ENCODE peak calls at places on chromosomes 13 and 19, in six cellular contexts. G, X, M, B, V and A are unnamed samples.

GRCh38 chr13:33230178-33230881 is 55.2 kb downstream of the STARD13 start:
- DNase-seq in G (peak; percentile 62), X (peak; percentile 59), M (no peak), B (no peak), V (no peak), A (no peak)

GRCh38 chr19:11578342-11579142 is 1.1 kb upstream of the ACP5 start:
- DNase-seq in G (no peak), X (no peak), M (peak; percentile 56), B (no peak), V (peak; percentile 66), A (no peak)

GRCh38 chr19:44570984-44571684 is 41.7 kb upstream of the CEACAM20 start:
- DNase-seq in G (peak; percentile 87), X (peak; percentile 75), M (peak; percentile 77), B (peak; percentile 81), V (peak; percentile 69), A (peak; percentile 75)

GRCh38 chr19:11674067-11674492 is 64.7 kb downstream of the ZNF823 start:
- DNase-seq in G (no peak), X (no peak), M (peak; percentile 63), B (no peak), V (no peak), A (no peak)

GRCh38 chr19:13097331-13098258 is 5.1 kb downstream of the LYL1 start:
- DNase-seq in G (no peak), X (no peak), M (no peak), B (no peak), V (peak; percentile 51), A (no peak)

GRCh38 chr13:64871742-64872141 is 2358.4 kb downstream of the PCDH9 start:
- DNase-seq in G (peak; percentile 0), X (no peak), M (no peak), B (no peak), V (no peak), A (no peak)

GRCh38 chr13:98141938-98142426 is 912 bp upstream of the FARP1 start:
- DNase-seq in G (no peak), X (peak; percentile 43), M (peak; percentile 60), B (no peak), V (no peak), A (no peak)

GRCh38 chr13:21657538-21657937 is 13.3 kb upstream of the FGF9 start:
- DNase-seq in G (peak; percentile 80), X (peak; percentile 66), M (no peak), B (no peak), V (no peak), A (no peak)

GRCh38 chr13:75762066-75762937 is 126.2 kb downstream of the LMO7 start:
- DNase-seq in G (no peak), X (peak; percentile 71), M (no peak), B (no peak), V (no peak), A (no peak)

GRCh38 chr13:20145521-20145920 is 15.3 kb downstream of the GJA3 start:
- DNase-seq in G (no peak), X (no peak), M (no peak), B (no peak), V (no peak), A (no peak)

GRCh38 chr13:74695021-74695800 is 561.0 kb upstream of the KLF12 start:
- DNase-seq in G (peak; percentile 14), X (no peak), M (no peak), B (no peak), V (no peak), A (no peak)

GRCh38 chr19:46759817-46760333 is 13.6 kb upstream of the STRN4 start:
- DNase-seq in G (peak; percentile 29), X (no peak), M (no peak), B (peak; percentile 49), V (no peak), A (no peak)